ENCODE peak calls at places on chromosomes 5 and 9, in five cellular contexts. T is HepG2, N is GM12878, L is HCT116, E is K562. H is an unnamed sample.

GRCh38 chr9:27924502-27924901 is 351.2 kb upstream of the C9orf72 start:
- DNase-seq in E (no peak), T (no peak), L (no peak), N (no peak), H (no peak)

GRCh38 chr5:103519550-103519949 is 43.0 kb downstream of the NUDT12 start:
- DNase-seq in N (no peak), T (no peak), E (peak), L (no peak), H (no peak)

GRCh38 chr9:95004452-95005275 is 278.2 kb downstream of the AOPEP start:
- DNase-seq in T (peak), E (peak), N (no peak), L (no peak), H (no peak)

GRCh38 chr9:11016081-11016480 is 403.3 kb upstream of the PTPRD start:
- DNase-seq in T (no peak), N (no peak), L (no peak), E (no peak), H (peak)

GRCh38 chr9:137970098-137970497 is 92.5 kb downstream of the CACNA1B start:
- DNase-seq in L (no peak), T (no peak), E (no peak), N (no peak), H (no peak)

GRCh38 chr5:91499943-91500531 is 116.9 kb upstream of the ARRDC3 start:
- DNase-seq in N (no peak), E (peak), T (peak), L (peak), H (no peak)

GRCh38 chr5:133035224-133035623 is 8.9 kb upstream of the ZCCHC10 start:
- DNase-seq in L (no peak), E (no peak), T (no peak), N (no peak), H (no peak)

GRCh38 chr5:149550608-149551226 is 522 bp downstream of the CSNK1A1 start:
- DNase-seq in N (no peak), E (peak), L (no peak), T (no peak), H (no peak)

GRCh38 chr5:108528655-108529054 is 146.8 kb upstream of the FBXL17 start:
- DNase-seq in E (no peak), L (no peak), T (no peak), N (no peak), H (no peak)

GRCh38 chr5:51433052-51433710 is 49.9 kb downstream of the ISL1 start:
- DNase-seq in E (no peak), T (no peak), L (peak), N (no peak), H (no peak)

GRCh38 chr5:98016771-98017170 is 756.7 kb upstream of the RGMB start:
- DNase-seq in L (no peak), T (no peak), N (no peak), E (no peak), H (no peak)

GRCh38 chr9:101458955-101459631 is 23.5 kb upstream of the ALDOB start:
- DNase-seq in N (no peak), L (peak), E (peak), T (peak), H (no peak)

GRCh38 chr9:82563094-82563493 is 499.8 kb downstream of the RASEF start:
- DNase-seq in E (no peak), N (no peak), T (no peak), L (no peak), H (no peak)

GRCh38 chr5:172458956-172459355 is 4.6 kb upstream of the SH3PXD2B start:
- DNase-seq in N (no peak), L (no peak), E (no peak), T (no peak), H (no peak)

GRCh38 chr5:72480836-72481235 is 26.4 kb downstream of the ZNF366 start:
- DNase-seq in L (no peak), T (no peak), N (no peak), E (no peak), H (no peak)

GRCh38 chr5:33299621-33300208 is 141.1 kb upstream of the TARS1 start:
- DNase-seq in T (no peak), L (peak), E (no peak), N (peak), H (no peak)

GRCh38 chr5:76958976-76959767 is 6.3 kb downstream of the CRHBP start:
- DNase-seq in L (no peak), N (no peak), E (peak), T (no peak), H (no peak)
- TF ChIP-seq RAD21 in L (no peak), N (no peak), E (no peak), T (no peak), H (no peak)

GRCh38 chr9:68798408-68798807 is 93.4 kb downstream of the PIP5K1B start:
- DNase-seq in E (no peak), T (no peak), L (no peak), N (no peak), H (no peak)
- TF ChIP-seq SP1 in E (no peak), T (no peak), L (no peak), N (no peak), H (no peak)

DNA sequence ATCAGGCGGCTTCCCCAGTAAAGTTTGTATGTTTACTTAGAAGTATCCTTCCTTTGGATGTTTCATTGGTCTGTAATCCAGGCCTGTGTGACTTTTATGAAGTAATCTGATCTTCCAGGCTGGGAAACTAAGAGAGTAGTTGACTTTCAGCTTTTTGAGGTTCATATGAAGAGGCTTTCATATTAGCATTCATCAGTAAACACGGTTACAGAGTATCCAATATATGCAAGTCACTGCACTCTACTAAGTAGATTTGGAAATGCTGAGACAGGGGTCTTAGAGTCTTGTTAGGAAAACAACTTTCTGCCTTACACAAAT is 1.1 kb downstream of the DNAJC21 start:
- DNase-seq in L (no peak), T (no peak), N (no peak), E (no peak), H (no peak)
- TF ChIP-seq RAD21 in L (no peak), T (no peak), N (no peak), E (no peak), H (no peak)

GRCh38 chr5:154118385-154118784 is 72.1 kb upstream of the GALNT10 start:
- DNase-seq in T (no peak), E (no peak), L (no peak), N (no peak), H (no peak)
- TF ChIP-seq SP1 in T (no peak), E (no peak), L (no peak), N (no peak), H (no peak)

GRCh38 chr9:135950135-135950682 is 11.0 kb downstream of the UBAC1 start:
- DNase-seq in N (no peak), T (no peak), E (peak), L (no peak), H (no peak)

GRCh38 chr9:135948873-135949665 is 12.1 kb downstream of the UBAC1 start:
- DNase-seq in N (no peak), T (no peak), E (no peak), L (no peak), H (no peak)

GRCh38 chr9:135947582-135947981 is 13.6 kb downstream of the UBAC1 start:
- DNase-seq in N (no peak), T (no peak), E (no peak), L (no peak), H (no peak)

GRCh38 chr9:135948446-135948845 is 12.7 kb downstream of the UBAC1 start:
- DNase-seq in E (no peak), T (no peak), L (no peak), N (no peak), H (no peak)

DNA sequence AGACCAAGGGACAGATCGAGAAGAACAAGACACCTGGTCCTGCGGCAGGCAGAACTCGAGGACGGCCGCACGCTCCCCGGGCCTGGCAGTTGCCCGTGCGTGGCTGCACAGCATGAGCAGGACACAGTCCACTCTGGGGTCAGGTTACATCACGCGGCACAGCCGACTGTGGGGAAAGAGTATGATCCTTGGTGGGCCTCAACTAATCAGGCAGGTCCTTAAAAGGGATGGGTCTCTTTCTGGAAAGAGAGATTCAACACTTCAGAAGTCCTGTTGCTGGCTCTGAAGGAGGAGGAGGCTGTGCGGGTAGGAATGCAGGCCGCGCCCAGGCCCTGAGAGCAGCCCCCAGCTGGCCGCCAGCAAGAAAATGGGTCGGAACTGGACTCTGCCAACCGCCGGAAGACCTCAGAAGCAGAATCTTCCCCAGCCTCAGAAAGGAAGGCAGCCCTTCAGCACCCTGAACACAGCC is 11.5 kb downstream of the UBAC1 start:
- DNase-seq in E (no peak), L (no peak), T (no peak), N (no peak), H (no peak)
- TF ChIP-seq RAD21 in E (no peak), L (no peak), T (no peak), N (no peak), H (no peak)

GRCh38 chr5:140312067-140312790 is 9.3 kb upstream of the PFDN1 start:
- DNase-seq in N (no peak), T (no peak), L (no peak), E (no peak), H (no peak)
- TF ChIP-seq SP1 in N (no peak), T (no peak), L (peak), E (no peak), H (no peak)

GRCh38 chr9:34992376-34992951 is 2.9 kb downstream of the DNAJB5 start:
- DNase-seq in E (peak), N (no peak), T (peak), L (peak), H (no peak)
- TF ChIP-seq RAD21 in E (no peak), N (no peak), T (no peak), L (no peak), H (no peak)

DNA sequence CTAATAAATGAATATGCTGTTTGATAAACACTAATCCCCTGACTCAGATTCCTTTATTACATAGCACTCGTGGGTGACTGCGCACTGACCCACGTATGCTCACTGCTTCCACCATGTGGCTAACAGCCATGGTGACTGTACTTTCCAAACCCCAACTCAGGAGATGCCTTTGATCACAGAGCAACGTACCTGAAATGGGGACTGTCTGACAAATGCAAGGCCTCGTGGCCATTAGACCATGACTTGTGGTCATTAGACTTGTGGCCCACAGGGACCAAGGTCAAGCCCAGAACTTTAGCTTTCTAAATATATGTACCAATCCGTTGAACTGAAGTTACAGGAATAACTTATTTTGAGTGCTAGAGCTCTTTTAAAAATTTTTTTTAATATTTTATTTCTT is 46.6 kb downstream of the CYFIP2 start:
- DNase-seq in L (peak), N (peak), E (peak), T (peak), H (no peak)
- TF ChIP-seq SP1 in L (no peak), N (no peak), E (no peak), T (no peak), H (no peak)

H was measured in H1.